ENCODE peak calls at places on chromosomes 5 and 9, in eight cellular contexts. U is sigmoid colon, H is CD14-positive monocyte, Y is colonic mucosa, N is kidney epithelial cell, R is endothelial cell, K is brain microvascular endothelial cell, O is GM13977. L is an unnamed sample.

GRCh38 chr9:122087406-122088200 is 5.5 kb downstream of the TTLL11 start:
- DNase-seq in K (no peak), R (no peak), H (no peak), U (peak; percentile 79), Y (no peak), N (no peak), O (no peak), L (no peak)

GRCh38 chr9:129285382-129285781 is 107.3 kb upstream of the IER5L start:
- DNase-seq in O (no peak), H (no peak), Y (no peak), N (no peak), K (no peak), U (peak; percentile 37), R (no peak), L (peak; percentile 10)

GRCh38 chr5:120454094-120454798 is 9.9 kb upstream of the PRR16 start:
- DNase-seq in R (no peak), H (no peak), U (no peak), N (peak; percentile 60), Y (no peak), K (peak; percentile 71), O (no peak), L (no peak)

GRCh38 chr9:29211681-29212589 is 1638.7 kb upstream of the C9orf72 start:
- DNase-seq in H (no peak), U (peak; percentile 59), K (no peak), O (peak; percentile 85), R (peak; percentile 86), N (no peak), Y (peak; percentile 20), L (peak; percentile 74)

GRCh38 chr5:50978903-50979302 is 312.5 kb downstream of the PARP8 start:
- DNase-seq in N (no peak), K (no peak), Y (no peak), R (no peak), H (no peak), U (no peak), O (no peak), L (no peak)

GRCh38 chr9:114909657-114910056 is 20.7 kb downstream of the TNFSF8 start:
- DNase-seq in H (no peak), K (no peak), O (no peak), R (no peak), Y (no peak), U (no peak), N (no peak), L (no peak)

GRCh38 chr9:35705836-35706430 is 16.2 kb upstream of the TPM2 start:
- DNase-seq in H (no peak), R (no peak), K (no peak), U (no peak), O (no peak), Y (no peak), N (no peak), L (no peak)

GRCh38 chr5:43041669-43042175 is 1.6 kb upstream of the ANXA2R start:
- DNase-seq in H (peak; percentile 79), R (peak; percentile 55), K (peak; percentile 89), N (no peak), O (no peak), Y (peak; percentile 64), U (peak; percentile 80), L (no peak)

GRCh38 chr9:111178361-111179043 is 140.2 kb upstream of the LPAR1 start:
- DNase-seq in Y (no peak), H (no peak), R (no peak), U (no peak), K (peak; percentile 48), O (no peak), N (peak; percentile 95), L (no peak)

GRCh38 chr9:76512826-76513225 is 53.8 kb downstream of the GCNT1 start:
- DNase-seq in N (no peak), U (no peak), O (no peak), Y (no peak), H (no peak), K (peak; percentile 43), R (no peak), L (no peak)

GRCh38 chr5:172801184-172801671 is 30.2 kb upstream of the DUSP1 start:
- DNase-seq in O (no peak), U (no peak), Y (no peak), N (peak; percentile 83), K (peak; percentile 94), R (no peak), H (no peak), L (no peak)

GRCh38 chr9:114856210-114856941 is 50.5 kb upstream of the TNFSF15 start:
- DNase-seq in Y (no peak), K (peak; percentile 33), H (no peak), U (peak; percentile 72), N (no peak), R (no peak), O (no peak), L (no peak)

GRCh38 chr9:112174965-112175795 is at the start of gene SUSD1:
- DNase-seq in Y (peak; percentile 56), U (no peak), R (peak; percentile 26), K (no peak), O (peak; percentile 78), H (peak; percentile 65), N (no peak), L (peak; percentile 76)

GRCh38 chr5:127369772-127370171 is 79.2 kb downstream of the MEGF10 start:
- DNase-seq in O (no peak), K (no peak), Y (no peak), H (no peak), R (no peak), N (no peak), U (no peak), L (no peak)

GRCh38 chr5:143133721-143134120 is 269.8 kb downstream of the NR3C1 start:
- DNase-seq in R (no peak), K (no peak), N (no peak), O (no peak), U (no peak), Y (no peak), H (no peak), L (no peak)

GRCh38 chr9:76441551-76442322 is 17.2 kb upstream of the GCNT1 start:
- DNase-seq in Y (no peak), N (peak; percentile 89), U (no peak), O (peak; percentile 31), K (peak; percentile 73), H (no peak), R (no peak), L (no peak)

GRCh38 chr5:150627731-150628545 is 12.5 kb upstream of the SYNPO start:
- DNase-seq in K (no peak), H (no peak), Y (no peak), N (no peak), R (no peak), O (no peak), U (no peak), L (no peak)

GRCh38 chr9:113393281-113393680 is 7.8 kb downstream of the ALAD start:
- DNase-seq in O (no peak), Y (no peak), N (no peak), U (peak; percentile 56), H (no peak), K (no peak), R (no peak), L (peak; percentile 43)

DNA sequence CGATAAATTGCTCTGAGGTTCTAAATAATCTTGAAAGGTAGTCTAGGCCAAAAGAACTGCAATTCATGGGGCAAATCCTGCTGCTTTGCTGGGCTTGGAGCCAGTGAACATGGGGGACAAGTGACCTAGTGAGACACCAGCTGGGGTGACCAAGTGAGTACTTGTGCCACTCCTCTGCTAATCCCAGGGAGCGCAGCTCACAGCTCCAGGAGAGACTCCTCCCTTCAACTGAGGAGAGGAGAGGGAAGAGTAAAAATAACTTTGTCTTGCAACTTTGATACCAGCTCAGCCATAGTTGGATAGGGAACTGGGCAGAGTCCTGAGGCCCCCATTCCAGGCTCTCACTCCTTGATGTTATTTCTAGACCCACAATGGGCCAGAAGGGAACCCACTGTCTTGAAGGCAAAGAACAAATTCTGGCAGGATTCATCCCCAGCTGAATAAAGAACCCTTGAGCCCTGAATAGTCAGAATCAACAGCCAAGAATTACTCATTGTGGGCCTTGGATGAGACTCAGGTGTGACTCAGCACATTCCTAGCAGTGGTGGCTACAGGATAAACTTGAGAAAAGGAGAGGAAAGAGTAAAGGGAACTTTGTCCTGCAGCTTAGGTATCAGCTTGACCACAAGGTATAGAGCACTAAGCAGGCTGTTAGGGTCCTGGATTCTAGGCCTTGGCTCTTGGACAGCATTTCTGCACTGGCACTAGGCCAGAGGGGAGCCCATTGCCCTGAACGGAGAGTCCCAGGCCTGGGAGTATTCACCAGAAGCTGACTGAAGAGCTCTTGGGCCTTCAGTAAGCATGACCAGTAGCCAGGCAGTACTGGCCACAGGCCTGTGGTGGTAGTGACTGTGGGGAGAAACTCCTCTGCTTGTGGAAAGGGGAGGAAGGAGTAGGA is 288.3 kb upstream of the CDH18 start:
- DNase-seq in R (no peak), K (no peak), O (no peak), N (peak; percentile 66), U (no peak), H (no peak), Y (no peak), L (no peak)
- TF ChIP-seq CTCF in R (no peak), K (no peak), O (no peak), N (no peak), U (no peak), H (no peak), Y (no peak), L (no peak)

DNA sequence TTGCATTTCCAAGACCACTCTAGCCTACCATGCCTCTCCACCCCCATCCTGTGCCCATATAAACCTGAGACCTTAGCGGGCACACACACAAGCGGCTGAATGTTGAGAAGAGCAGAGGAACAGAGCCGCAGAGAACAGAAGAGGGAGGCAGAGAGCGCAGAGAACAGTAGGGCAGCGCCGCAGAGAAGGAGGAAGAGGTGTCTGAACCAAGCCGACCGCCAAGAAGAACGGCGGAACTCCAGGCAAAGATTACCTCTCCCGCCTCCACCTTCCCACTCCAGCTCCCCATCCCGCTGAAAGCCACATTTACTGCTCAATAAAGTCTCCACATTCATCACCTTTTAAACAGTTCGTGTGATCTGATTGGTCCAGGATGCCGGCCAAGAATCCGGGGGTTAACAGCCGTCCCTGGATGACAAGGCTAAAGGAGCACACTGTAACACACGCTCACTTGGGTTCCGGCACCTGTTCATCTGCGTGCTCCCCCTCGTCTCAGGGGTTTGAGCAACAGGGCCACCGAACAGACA is 33.2 kb downstream of the GRIN3A start:
- DNase-seq in Y (peak; percentile 87), H (no peak), N (no peak), U (no peak), R (peak; percentile 43), O (no peak), K (no peak), L (no peak)
- TF ChIP-seq CTCF in Y (no peak), H (peak; percentile 20), N (peak; percentile 55), U (no peak), R (no peak), O (peak; percentile 11), K (peak; percentile 24), L (peak; percentile 8)

DNA sequence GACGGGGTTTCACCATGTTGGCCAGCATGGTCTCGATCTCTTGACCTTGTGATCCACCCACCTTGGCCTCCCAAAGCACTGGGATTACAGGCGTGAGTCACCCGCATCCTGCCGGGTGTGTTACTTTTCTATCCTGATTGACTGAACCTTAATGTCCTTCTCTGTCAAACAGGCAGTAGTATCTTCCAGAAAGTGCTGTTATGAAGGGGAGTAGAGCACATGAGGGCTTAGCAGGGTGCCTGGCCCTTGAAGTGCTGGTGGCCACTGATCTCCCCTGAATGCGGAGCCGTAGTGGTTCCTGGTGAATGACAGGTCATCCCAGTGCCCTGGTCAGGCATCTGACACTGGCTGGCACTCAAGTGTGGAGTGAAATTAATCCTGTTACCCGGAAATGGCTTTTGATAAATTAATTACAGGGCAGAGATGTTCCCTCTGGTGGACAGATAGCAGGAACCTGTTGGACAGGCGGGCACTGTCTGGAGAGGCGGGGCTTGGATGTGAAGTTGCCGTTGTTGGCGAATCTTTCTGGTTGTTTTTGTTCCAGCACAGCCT is 28.4 kb downstream of the PRRC2B start:
- DNase-seq in Y (no peak), R (no peak), U (no peak), K (no peak), N (no peak), H (no peak), O (no peak), L (peak; percentile 31)
- TF ChIP-seq CTCF in Y (no peak), R (no peak), U (peak; percentile 43), K (peak; percentile 35), N (peak; percentile 29), H (no peak), O (no peak), L (peak; percentile 10)

GRCh38 chr5:32461441-32462120 is 17.0 kb upstream of the ZFR start:
- DNase-seq in K (no peak), N (no peak), H (no peak), U (no peak), R (no peak), O (no peak), Y (no peak), L (no peak)
- TF ChIP-seq CTCF in K (no peak), N (no peak), H (no peak), U (no peak), R (no peak), O (no peak), Y (no peak), L (no peak)

L was measured in upper lobe of right lung.